ENCODE peak calls at places on chromosomes 3 and 15, in six cellular contexts. U is testis, J is sigmoid colon, S is H9, H is adrenal gland, E is foreskin keratinocyte. Z is an unnamed sample. For H3K4me1, the result is how much of the 10 kb centered on the place peaks cover.

GRCh38 chr3:114446605-114447004 is 152.8 kb downstream of the TIGIT start:
- DNase-seq in J (peak), H (peak), E (no peak), S (no peak), U (peak), Z (no peak)

GRCh38 chr3:131795382-131796085 is 239.3 kb downstream of the CPNE4 start:
- DNase-seq in H (peak), J (no peak), E (no peak), U (no peak), S (no peak), Z (no peak)

GRCh38 chr3:87549208-87549607 is 272.8 kb upstream of the POU1F1 start:
- DNase-seq in U (no peak), J (no peak), S (no peak), H (no peak), E (no peak), Z (no peak)

GRCh38 chr3:177300039-177300833 is 103.0 kb upstream of the TBL1XR1 start:
- DNase-seq in E (no peak), S (no peak), J (no peak), U (peak), H (peak), Z (no peak)

GRCh38 chr3:71444028-71444860 is 139.3 kb downstream of the FOXP1 start:
- DNase-seq in H (peak), S (no peak), J (no peak), E (peak), U (peak), Z (no peak)

GRCh38 chr15:39478996-39479395 is 101.9 kb upstream of the THBS1 start:
- DNase-seq in E (no peak), S (no peak), J (no peak), U (no peak), H (no peak), Z (no peak)

GRCh38 chr15:36936652-36937051 is 163.7 kb downstream of the MEIS2 start:
- DNase-seq in S (no peak), U (no peak), E (no peak), J (no peak), H (no peak), Z (no peak)

GRCh38 chr3:128429751-128430150 is 36.9 kb downstream of the DNAJB8 start:
- DNase-seq in U (no peak), S (no peak), E (no peak), J (no peak), H (no peak), Z (no peak)

GRCh38 chr3:186277268-186277909 is 84.6 kb downstream of the DGKG start:
- DNase-seq in H (peak), E (no peak), S (peak), J (no peak), U (peak), Z (no peak)

GRCh38 chr3:133750201-133750748 is 4.1 kb downstream of the TF start:
- DNase-seq in J (no peak), U (no peak), S (no peak), E (no peak), H (no peak), Z (no peak)

GRCh38 chr3:67654832-67655152 is 380 bp upstream of the SUCLG2 start:
- DNase-seq in E (no peak), U (no peak), S (no peak), H (no peak), J (no peak), Z (no peak)

GRCh38 chr15:80743189-80743833 is 35.9 kb upstream of the CEMIP start:
- DNase-seq in S (no peak), E (no peak), H (no peak), J (no peak), U (no peak), Z (no peak)

GRCh38 chr3:122392868-122393844 is 9.2 kb downstream of the FAM162A start:
- DNase-seq in U (no peak), E (no peak), S (no peak), J (no peak), H (peak), Z (no peak)

GRCh38 chr15:101048191-101049011 is 129.2 kb downstream of the LRRK1 start:
- DNase-seq in S (peak), J (peak), E (no peak), H (no peak), U (peak), Z (no peak)

GRCh38 chr3:158678687-158679086 is 6.2 kb upstream of the LXN start:
- DNase-seq in U (no peak), J (no peak), E (no peak), H (no peak), S (no peak), Z (no peak)

GRCh38 chr3:36932979-36933378 is 11.9 kb downstream of the TRANK1 start:
- DNase-seq in E (no peak), U (no peak), S (no peak), H (no peak), J (no peak), Z (no peak)

GRCh38 chr15:90160781-90161727 is 40.1 kb upstream of the SEMA4B start:
- DNase-seq in H (no peak), S (peak), E (peak), J (no peak), U (no peak), Z (no peak)

GRCh38 chr15:58520464-58520863 is 88.7 kb downstream of the LIPC start:
- DNase-seq in E (no peak), S (no peak), H (no peak), U (no peak), J (no peak), Z (no peak)

GRCh38 chr3:13771496-13771895 is 108.4 kb downstream of the WNT7A start:
- DNase-seq in E (no peak), U (no peak), H (no peak), J (no peak), S (no peak), Z (no peak)

GRCh38 chr3:11195721-11196332 is 41.5 kb downstream of the HRH1 start:
- DNase-seq in J (no peak), S (peak), U (no peak), H (no peak), E (no peak), Z (no peak)

GRCh38 chr15:70748281-70748747 is 15.0 kb downstream of the UACA start:
- DNase-seq in H (peak), U (peak), J (peak), S (no peak), E (no peak), Z (peak)

GRCh38 chr15:44289352-44289790 is 852 bp downstream of the GOLM2 start:
- DNase-seq in U (no peak), J (no peak), S (no peak), E (no peak), H (peak), Z (no peak)

GRCh38 chr3:142929890-142930289 is 33.6 kb downstream of the PAQR9 start:
- DNase-seq in H (no peak), U (no peak), J (no peak), E (no peak), S (no peak), Z (no peak)

DNA sequence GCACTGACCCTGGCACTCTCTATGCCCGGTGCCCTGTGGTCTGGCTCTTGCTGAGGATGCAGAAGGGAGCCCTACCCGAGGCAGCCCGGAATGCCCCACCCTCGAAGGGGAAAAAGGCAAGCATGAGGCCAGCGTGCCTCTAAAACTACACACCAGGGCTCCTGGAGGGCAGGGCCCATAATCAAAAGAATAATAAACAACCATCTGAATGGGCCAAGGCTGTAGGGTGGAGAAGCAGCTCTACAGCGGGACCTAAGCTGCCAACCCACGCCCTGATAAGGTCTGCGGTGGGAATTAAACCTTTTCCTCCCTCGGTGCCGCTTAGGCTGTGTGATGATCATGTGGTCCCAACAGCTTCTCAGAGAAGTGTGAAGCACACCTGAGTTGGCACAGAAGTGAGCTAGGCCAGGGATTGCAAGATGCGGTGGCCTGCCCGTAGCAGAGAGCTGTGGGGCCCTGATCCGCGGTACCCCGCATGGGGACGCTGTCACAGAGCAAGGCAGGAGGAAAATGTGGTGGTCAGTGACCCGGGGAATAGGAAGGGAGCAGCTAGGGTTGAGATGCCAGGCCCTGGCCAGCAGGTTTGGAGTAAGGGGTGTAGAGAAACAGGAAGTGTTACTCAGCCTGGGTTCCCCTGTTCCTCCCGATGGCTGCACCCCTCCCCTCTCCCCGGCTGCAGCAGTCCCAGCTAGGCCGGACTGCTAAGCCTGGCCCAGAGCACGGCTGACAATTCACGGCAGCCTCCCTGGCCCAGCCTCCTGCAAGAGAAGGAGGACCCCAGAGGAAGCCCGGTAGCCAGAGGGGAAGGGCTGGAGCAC is 1.1 kb upstream of the C15orf62 start:
- DNase-seq in H (no peak), J (no peak), E (no peak), S (no peak), U (no peak), Z (no peak)
- H3K4me1 ChIP-seq in H (under half), J (under half), E (under half), S (under half), U (under half), Z (under half)

GRCh38 chr3:37935290-37935668 is 55.3 kb upstream of the VILL start:
- DNase-seq in U (no peak), E (no peak), H (no peak), S (no peak), J (no peak), Z (no peak)

GRCh38 chr3:37938011-37938410 is 52.6 kb upstream of the VILL start:
- DNase-seq in J (no peak), U (no peak), H (no peak), E (no peak), S (no peak), Z (no peak)

GRCh38 chr3:37937156-37937555 is 53.4 kb upstream of the VILL start:
- DNase-seq in S (no peak), H (no peak), E (no peak), U (no peak), J (no peak), Z (no peak)

GRCh38 chr3:37934631-37935289 is 55.8 kb upstream of the VILL start:
- DNase-seq in J (no peak), S (no peak), H (no peak), E (no peak), U (no peak), Z (no peak)

GRCh38 chr3:37935756-37936666 is 54.6 kb upstream of the VILL start:
- DNase-seq in H (no peak), U (no peak), S (no peak), J (no peak), E (peak), Z (no peak)
- H3K4me1 ChIP-seq in H (under half), U (under half), S (under half), J (half or more), E (under half), Z (half or more)

DNA sequence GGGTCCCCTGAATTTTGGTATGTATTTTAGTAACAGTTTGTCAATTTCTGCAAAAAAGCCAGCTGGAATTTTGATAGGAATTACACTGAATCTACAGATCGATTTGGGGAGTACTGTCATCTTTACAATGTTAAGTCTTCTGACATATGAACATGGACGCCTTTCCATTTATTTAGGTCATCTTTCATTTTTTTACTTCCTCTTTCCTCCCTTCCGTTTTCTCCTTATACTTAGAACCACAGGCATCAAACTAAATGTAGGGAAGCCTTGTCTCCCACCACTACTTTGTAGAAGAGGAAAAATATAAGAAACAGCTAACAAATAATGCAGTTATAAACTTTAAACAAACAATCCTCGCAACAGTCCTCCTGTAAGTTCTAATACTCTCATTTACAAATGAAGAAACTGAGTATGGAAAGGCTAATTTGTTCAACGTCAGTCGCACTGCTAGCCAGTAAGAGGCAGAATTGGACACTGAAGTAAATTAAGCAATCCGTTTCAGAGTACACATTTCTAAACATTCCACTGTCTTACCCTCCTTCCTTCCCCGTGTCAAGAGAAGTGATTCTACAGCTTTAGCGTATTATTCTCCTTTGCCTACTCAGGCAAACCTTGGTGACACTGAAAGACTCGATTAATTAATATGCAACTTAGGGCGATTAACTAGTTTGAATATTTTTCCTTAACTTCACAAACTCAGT is 25.6 kb downstream of the RHOA start:
- DNase-seq in S (no peak), H (no peak), E (no peak), J (no peak), U (no peak), Z (no peak)
- H3K4me1 ChIP-seq in S (under half), H (under half), E (under half), J (under half), U (under half), Z (half or more)

DNA sequence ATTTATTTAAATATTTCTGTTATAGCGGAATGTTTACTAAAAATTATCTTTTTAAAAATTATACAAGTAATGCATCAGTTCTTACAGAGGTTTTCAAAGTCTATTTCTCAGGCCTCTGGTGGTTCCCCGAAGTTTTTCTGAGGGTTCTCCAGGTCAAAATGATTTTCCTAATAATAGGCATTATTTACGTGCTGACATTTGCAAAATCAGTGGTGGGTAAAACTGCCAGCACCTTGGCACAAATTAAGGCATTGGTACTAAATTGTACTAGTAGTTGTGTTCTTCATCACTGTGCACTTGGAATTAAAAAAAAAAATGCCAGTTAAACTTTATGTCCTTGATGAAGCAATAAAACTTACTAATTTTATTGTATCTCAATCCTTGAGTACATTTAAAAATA is 9.5 kb downstream of the PIAS1 start:
- DNase-seq in J (no peak), H (no peak), E (no peak), U (no peak), S (no peak), Z (no peak)
- H3K4me1 ChIP-seq in J (under half), H (under half), E (under half), U (under half), S (under half), Z (under half)

DNA sequence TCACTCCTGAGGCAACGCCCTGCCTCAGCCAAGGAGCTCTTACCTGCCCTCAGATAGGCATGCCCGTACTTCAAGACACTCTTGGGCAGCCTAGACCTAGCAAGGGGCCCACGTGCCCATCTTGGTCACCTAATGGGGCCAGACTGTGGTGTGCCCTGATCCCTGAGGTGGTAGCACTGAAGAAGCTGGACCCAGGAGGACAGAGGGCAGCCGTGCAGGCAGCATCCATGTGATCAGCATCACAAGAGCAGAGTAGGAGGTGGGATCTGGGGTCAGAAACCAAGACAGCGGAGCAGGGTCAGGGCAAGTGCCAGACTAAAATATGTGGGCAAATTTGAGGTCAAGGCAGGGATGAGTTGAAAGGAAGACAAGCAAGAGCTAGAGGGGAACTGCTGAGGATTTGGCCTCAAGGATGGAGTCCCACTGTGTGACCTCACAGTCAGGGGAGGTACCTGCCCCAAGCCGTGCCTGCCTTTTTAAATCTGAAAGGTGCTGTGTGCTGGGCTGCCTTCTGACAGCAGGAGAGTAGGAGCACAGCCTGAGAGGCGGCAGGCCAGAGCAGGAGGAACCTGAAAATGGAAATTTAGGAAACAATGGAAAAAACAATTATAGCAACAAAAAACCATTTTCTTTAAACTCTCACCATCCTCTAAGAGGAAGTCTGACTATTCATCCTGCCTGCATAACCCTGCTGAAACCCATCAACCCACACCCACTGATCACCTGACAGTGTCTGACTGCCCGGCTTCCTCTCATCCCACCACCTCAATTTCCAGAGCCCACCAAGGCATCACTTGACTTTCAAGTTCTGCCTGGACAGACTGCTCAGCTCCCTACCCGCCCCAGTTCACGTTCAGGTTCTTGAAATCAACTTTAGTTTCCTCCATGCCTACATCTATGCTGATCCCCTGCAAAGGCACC is 7.3 kb downstream of the ZBTB38 start:
- DNase-seq in U (no peak), H (no peak), J (no peak), E (no peak), S (peak), Z (no peak)
- H3K4me1 ChIP-seq in U (under half), H (under half), J (under half), E (under half), S (under half), Z (under half)